ENCODE peak calls at places on chromosomes 3 and 15, in seven cellular contexts. S is stimulated activated CD4-positive, alpha-beta T cell treated with anti-CD3 and anti-CD28 coated beads, Interleukin-15, amount 100 ng/mL, for 48 hours; Q is astrocyte of the hippocampus; K is MCF 10A; U is COR-L47; D is activated CD8-positive, alpha-beta memory T cell treated with anti-CD3 and anti-CD28 coated beads for 24 hours; G is fibroblast of lung. O is an unnamed sample.

GRCh38 chr3:115470254-115470653 is 153.1 kb upstream of the GAP43 start:
- DNase-seq in K (no peak), S (no peak), U (peak; percentile 2), G (no peak), Q (no peak), D (no peak), O (no peak)

GRCh38 chr3:94303897-94304296 is 241.0 kb downstream of the NSUN3 start:
- DNase-seq in G (peak; percentile 2), K (peak; percentile 15), U (no peak), D (no peak), Q (peak; percentile 84), S (no peak), O (peak; percentile 24)

GRCh38 chr3:128152419-128153155 is 694 bp upstream of the EEFSEC start:
- DNase-seq in D (peak; percentile 17), Q (no peak), U (peak; percentile 83), G (peak; percentile 77), K (no peak), S (no peak), O (no peak)

GRCh38 chr3:126416943-126417342 is 22.2 kb downstream of the CFAP100 start:
- DNase-seq in K (no peak), D (peak; percentile 21), S (no peak), U (no peak), G (no peak), Q (no peak), O (no peak)

GRCh38 chr3:15015456-15015855 is 49.7 kb downstream of the MRPS25 start:
- DNase-seq in D (no peak), S (no peak), U (no peak), Q (no peak), G (no peak), K (peak; percentile 28), O (no peak)

GRCh38 chr15:82177291-82178010 is 85.1 kb downstream of the EFL1 start:
- DNase-seq in S (no peak), U (no peak), Q (peak; percentile 67), K (peak; percentile 11), D (no peak), G (peak; percentile 62), O (peak; percentile 77)

GRCh38 chr15:62277816-62278394 is 112.8 kb upstream of the C2CD4B start:
- DNase-seq in K (no peak), G (no peak), D (no peak), Q (no peak), S (no peak), U (no peak), O (no peak)

GRCh38 chr3:109430911-109431563 is 93.7 kb upstream of the DPPA4 start:
- DNase-seq in U (no peak), D (no peak), G (no peak), K (no peak), S (no peak), Q (no peak), O (no peak)

GRCh38 chr3:149174901-149175300 is 45.5 kb downstream of the HPS3 start:
- DNase-seq in S (no peak), G (no peak), U (no peak), Q (peak; percentile 87), K (no peak), D (no peak), O (peak; percentile 26)

GRCh38 chr15:45187894-45188830 is at the start of gene SHF:
- DNase-seq in Q (peak; percentile 63), D (peak; percentile 88), G (peak; percentile 33), S (peak; percentile 70), U (peak; percentile 58), K (no peak), O (peak; percentile 28)

GRCh38 chr3:155442066-155442465 is 148.6 kb upstream of the STRIT1 start:
- DNase-seq in Q (no peak), S (no peak), G (no peak), D (no peak), U (no peak), K (no peak), O (no peak)

GRCh38 chr15:91113036-91113435 is 13.0 kb downstream of the SV2B start:
- DNase-seq in K (no peak), S (no peak), Q (no peak), G (no peak), D (no peak), U (peak; percentile 2), O (no peak)

GRCh38 chr3:46910166-46910760 is 32.7 kb downstream of the PTH1R start:
- DNase-seq in D (no peak), G (no peak), Q (no peak), S (no peak), U (no peak), K (no peak), O (no peak)